ENCODE peak calls at places on chromosomes 16 and 17, in five cellular contexts. P, R, M, T and Q are unnamed samples.

GRCh38 chr16:71895679-71896385 is 501 bp downstream of the IST1 start:
- DNase-seq in R (peak), P (no peak), M (no peak), T (peak), Q (peak)

GRCh38 chr17:43826206-43826605 is 6.7 kb downstream of the MPP3 start:
- DNase-seq in R (no peak), M (no peak), P (no peak), T (no peak), Q (no peak)

GRCh38 chr17:28227278-28228108 is 91.5 kb upstream of the TMEM97 start:
- DNase-seq in P (peak), M (no peak), R (no peak), T (peak), Q (no peak)

GRCh38 chr16:649646-650045 is 481 bp downstream of the WDR90 start:
- DNase-seq in M (no peak), T (no peak), P (no peak), R (no peak), Q (peak)

GRCh38 chr17:76831316-76831715 is 36.9 kb upstream of the MGAT5B start:
- DNase-seq in R (no peak), M (no peak), P (no peak), T (no peak), Q (no peak)

GRCh38 chr17:50665838-50666237 is 31.2 kb downstream of the ABCC3 start:
- DNase-seq in T (no peak), P (no peak), R (no peak), M (no peak), Q (no peak)

GRCh38 chr16:81539009-81539820 is 94.6 kb downstream of the CMIP start:
- DNase-seq in P (no peak), M (no peak), R (no peak), T (no peak), Q (no peak)

GRCh38 chr16:53826658-53827057 is 122.7 kb downstream of the FTO start:
- DNase-seq in T (no peak), R (no peak), M (no peak), P (no peak), Q (no peak)

GRCh38 chr16:47888142-47888541 is 267.7 kb downstream of the ABCC12 start:
- DNase-seq in M (no peak), P (no peak), T (no peak), R (no peak), Q (no peak)

GRCh38 chr16:66979011-66979717 is 9.2 kb upstream of the CES4A start:
- DNase-seq in M (no peak), T (peak), R (no peak), P (no peak), Q (peak)

GRCh38 chr17:75394332-75394918 is 11.1 kb downstream of the GRB2 start:
- DNase-seq in M (no peak), P (no peak), T (no peak), R (peak), Q (peak)

GRCh38 chr16:2208308-2208707 is 2.4 kb downstream of the BRICD5 start:
- DNase-seq in T (no peak), M (no peak), P (peak), R (no peak), Q (no peak)

GRCh38 chr16:20023190-20023589 is 50.5 kb downstream of the GPR139 start:
- DNase-seq in T (no peak), P (no peak), M (no peak), R (peak), Q (peak)

GRCh38 chr16:57998484-57998883 is 2.0 kb downstream of the ZNF319 start:
- DNase-seq in T (no peak), M (peak), P (no peak), R (no peak), Q (peak)

GRCh38 chr17:17942846-17943245 is 29.4 kb downstream of the TOM1L2 start:
- DNase-seq in M (no peak), T (no peak), P (no peak), R (no peak), Q (no peak)

GRCh38 chr17:17837966-17838962 is 1.5 kb upstream of the SREBF1 start:
- DNase-seq in P (no peak), M (no peak), R (peak), T (peak), Q (peak)

GRCh38 chr17:21286066-21286770 is 1.7 kb downstream of the MAP2K3 start:
- DNase-seq in M (no peak), T (peak), R (peak), P (peak), Q (peak)

GRCh38 chr16:2597560-2597902 is 59.7 kb downstream of the PDPK1 start:
- DNase-seq in R (no peak), M (no peak), P (no peak), T (peak), Q (no peak)

GRCh38 chr16:50248845-50249244 is 17.5 kb upstream of the ADCY7 start:
- DNase-seq in R (no peak), M (no peak), T (no peak), P (no peak), Q (no peak)

GRCh38 chr17:44981221-44981968 is 13.3 kb upstream of the C1QL1 start:
- DNase-seq in T (no peak), M (no peak), R (no peak), P (no peak), Q (no peak)